ENCODE peak calls at places on chromosomes 13 and 19, in five cellular contexts. Y is A549, A is IMR-90, F is SK-N-SH, X is K562. K is an unnamed sample.

GRCh38 chr13:90233933-90234672 is 1113.4 kb upstream of the MIR17HG start:
- DNase-seq in X (no peak), Y (no peak), A (no peak), F (no peak), K (no peak)

GRCh38 chr19:44800461-44800860 is 8.4 kb upstream of the BCAM start:
- DNase-seq in A (peak; percentile 61), F (peak; percentile 89), X (peak; percentile 92), Y (peak; percentile 89), K (peak; percentile 34)

GRCh38 chr19:3771033-3771905 is 759 bp downstream of the RAX2 start:
- DNase-seq in F (peak; percentile 33), A (no peak), Y (no peak), X (no peak), K (no peak)

GRCh38 chr19:23460656-23461055 is 65.4 kb upstream of the ZNF91 start:
- DNase-seq in X (no peak), A (no peak), F (no peak), Y (no peak), K (no peak)

GRCh38 chr13:114275309-114275708 is 6.1 kb upstream of the UPF3A start:
- DNase-seq in F (no peak), X (no peak), A (no peak), Y (no peak), K (no peak)

GRCh38 chr13:43787998-43788397 is 1.2 kb upstream of the ENOX1 start:
- DNase-seq in A (peak; percentile 52), X (no peak), Y (peak; percentile 51), F (peak; percentile 49), K (no peak)

GRCh38 chr13:65594255-65594654 is 1635.9 kb downstream of the PCDH9 start:
- DNase-seq in A (peak; percentile 82), Y (no peak), F (peak; percentile 10), X (no peak), K (no peak)

GRCh38 chr13:24050292-24050711 is 110.2 kb upstream of the SPATA13 start:
- DNase-seq in X (no peak), A (peak; percentile 86), F (no peak), Y (no peak), K (no peak)

GRCh38 chr13:25971499-25972145 is 80.2 kb downstream of the SHISA2 start:
- DNase-seq in Y (no peak), F (no peak), X (no peak), A (no peak), K (no peak)

GRCh38 chr19:14248578-14249011 is 42.6 kb upstream of the ADGRL1 start:
- DNase-seq in F (peak; percentile 85), X (peak; percentile 26), A (no peak), Y (peak; percentile 22), K (no peak)

GRCh38 chr19:45166723-45167252 is 6.0 kb upstream of the NKPD1 start:
- DNase-seq in F (no peak), X (no peak), A (no peak), Y (no peak), K (no peak)

GRCh38 chr13:76836311-76836710 is 49.9 kb downstream of the KCTD12 start:
- DNase-seq in A (peak; percentile 70), X (no peak), Y (no peak), F (no peak), K (no peak)

GRCh38 chr13:41502676-41503075 is 45.3 kb downstream of the RGCC start:
- DNase-seq in Y (no peak), F (no peak), X (no peak), A (no peak), K (peak; percentile 59)

GRCh38 chr19:18741566-18742121 is 49.5 kb downstream of the COMP start:
- DNase-seq in F (no peak), Y (no peak), A (no peak), X (no peak), K (no peak)

GRCh38 chr13:83532809-83533208 is 349.5 kb downstream of the SLITRK1 start:
- DNase-seq in X (no peak), A (no peak), Y (no peak), F (no peak), K (no peak)

GRCh38 chr13:107239213-107239612 is 671.3 kb upstream of the ARGLU1 start:
- DNase-seq in Y (no peak), X (no peak), A (no peak), F (no peak), K (no peak)

GRCh38 chr19:46471116-46471733 is at the start of gene PNMA8A:
- DNase-seq in X (peak; percentile 92), Y (peak; percentile 57), A (peak; percentile 57), F (peak; percentile 97), K (no peak)

GRCh38 chr19:5719274-5719960 is 529 bp downstream of the LONP1 start:
- DNase-seq in F (no peak), X (peak; percentile 13), Y (no peak), A (peak; percentile 13), K (no peak)

GRCh38 chr13:64090311-64090710 is 2674.7 kb upstream of the PCDH20 start:
- DNase-seq in X (no peak), Y (no peak), F (no peak), A (no peak), K (no peak)

GRCh38 chr19:15379996-15380647 is 535 bp upstream of the AKAP8 start:
- DNase-seq in Y (peak; percentile 74), A (peak; percentile 11), X (peak; percentile 61), F (no peak), K (no peak)

GRCh38 chr13:105497597-105497996 is 1037.9 kb downstream of the EFNB2 start:
- DNase-seq in Y (no peak), F (no peak), A (no peak), X (no peak), K (no peak)

GRCh38 chr19:11138659-11139526 is 16.7 kb downstream of the SPC24 start:
- DNase-seq in Y (peak; percentile 87), X (peak; percentile 25), F (peak; percentile 61), A (peak; percentile 77), K (no peak)

GRCh38 chr13:92137519-92137918 is 739.1 kb downstream of the GPC5 start:
- DNase-seq in F (no peak), X (no peak), Y (no peak), A (no peak), K (no peak)

GRCh38 chr13:47455581-47455980 is 545.5 kb downstream of the SUCLA2 start:
- DNase-seq in F (peak; percentile 4), Y (no peak), X (no peak), A (no peak), K (no peak)

GRCh38 chr19:48249502-48250014 is 6.2 kb downstream of the CARD8 start:
- DNase-seq in A (no peak), F (no peak), X (no peak), Y (no peak), K (peak; percentile 78)
- TF ChIP-seq RCOR1 in A (no peak), F (no peak), X (no peak), Y (no peak), K (no peak)

GRCh38 chr13:110382229-110382628 is 75.1 kb downstream of the COL4A2 start:
- DNase-seq in Y (peak; percentile 59), X (no peak), F (no peak), A (peak; percentile 92), K (no peak)

GRCh38 chr13:110380359-110381028 is 73.4 kb downstream of the COL4A2 start:
- DNase-seq in F (no peak), X (no peak), A (peak; percentile 98), Y (peak; percentile 40), K (no peak)

GRCh38 chr13:110381029-110381360 is 73.9 kb downstream of the COL4A2 start:
- DNase-seq in F (no peak), X (no peak), A (no peak), Y (no peak), K (no peak)

GRCh38 chr13:110379905-110380341 is 72.8 kb downstream of the COL4A2 start:
- DNase-seq in F (no peak), X (no peak), A (peak; percentile 89), Y (peak; percentile 18), K (no peak)

DNA sequence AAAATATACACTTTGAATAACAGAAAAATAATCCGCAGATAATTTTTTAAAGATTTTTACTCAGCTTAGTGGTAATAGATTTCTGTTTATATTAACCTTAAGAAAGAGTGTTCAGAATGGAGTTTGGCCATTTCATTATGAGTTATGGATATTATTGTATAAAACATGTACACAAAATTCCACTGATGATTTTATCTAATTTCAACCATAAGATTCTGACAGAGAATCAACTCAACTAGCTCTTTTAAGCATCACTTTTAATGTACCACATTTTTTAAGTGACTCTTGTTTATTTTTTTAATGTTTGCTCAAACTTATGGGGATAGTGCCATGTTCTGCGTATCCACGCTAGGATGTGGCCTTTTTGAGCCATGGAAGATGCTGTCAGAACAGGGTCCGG is 75.7 kb downstream of the COL4A2 start:
- DNase-seq in Y (no peak), A (no peak), F (no peak), X (no peak), K (no peak)
- TF ChIP-seq RCOR1 in Y (no peak), A (no peak), F (no peak), X (no peak), K (no peak)

GRCh38 chr19:1073063-1073955 is 6.3 kb downstream of the ARHGAP45 start:
- DNase-seq in X (peak; percentile 58), Y (no peak), A (no peak), F (no peak), K (no peak)

GRCh38 chr19:1076046-1076386 is 9.0 kb downstream of the ARHGAP45 start:
- DNase-seq in X (no peak), F (no peak), Y (no peak), A (no peak), K (no peak)

GRCh38 chr19:1072371-1073015 is 5.5 kb downstream of the ARHGAP45 start:
- DNase-seq in F (no peak), Y (no peak), X (no peak), A (no peak), K (no peak)

GRCh38 chr19:1073956-1074511 is 7.1 kb downstream of the ARHGAP45 start:
- DNase-seq in X (no peak), F (no peak), Y (no peak), A (no peak), K (no peak)

DNA sequence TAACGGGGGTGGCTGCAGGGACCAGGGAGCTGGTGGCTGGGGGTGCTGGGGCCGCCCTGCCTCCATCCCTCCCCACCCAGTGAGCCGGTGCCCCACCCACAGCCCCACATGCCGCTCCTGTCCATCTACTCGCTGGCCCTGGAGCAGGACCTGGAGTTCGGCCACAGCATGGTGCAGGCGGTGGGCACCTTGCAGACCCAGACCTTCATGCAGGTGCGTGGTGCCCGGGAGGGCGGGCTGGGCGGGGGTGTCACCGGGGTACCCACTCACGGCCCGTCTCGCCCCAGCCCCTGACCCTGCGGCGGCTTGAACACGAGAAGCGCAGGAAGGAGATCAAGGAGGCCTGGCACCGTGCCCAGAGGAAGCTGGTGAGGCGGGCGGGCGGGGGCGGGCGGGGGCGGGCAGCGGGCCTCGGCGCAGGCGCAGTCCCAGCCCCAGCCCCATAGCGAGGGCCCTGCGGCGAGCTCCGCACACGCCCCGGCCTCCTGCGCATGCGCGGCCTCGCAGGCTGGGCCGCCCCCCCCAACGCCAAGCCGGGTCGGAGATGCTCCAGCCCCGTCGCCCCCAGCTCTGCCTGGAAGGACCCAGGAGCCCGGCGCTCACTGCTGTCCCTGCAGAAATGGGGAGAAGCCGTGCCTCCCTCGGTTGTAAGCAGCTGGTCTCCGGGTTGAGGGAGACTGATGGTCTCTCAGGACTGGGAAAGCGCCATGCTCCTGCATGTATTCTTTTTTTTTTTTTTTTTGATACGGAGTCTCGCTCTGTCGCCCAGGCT is 7.7 kb downstream of the ARHGAP45 start:
- DNase-seq in X (peak; percentile 96), Y (peak; percentile 74), A (no peak), F (peak; percentile 100), K (no peak)
- TF ChIP-seq RCOR1 in X (no peak), Y (no peak), A (no peak), F (no peak), K (no peak)

DNA sequence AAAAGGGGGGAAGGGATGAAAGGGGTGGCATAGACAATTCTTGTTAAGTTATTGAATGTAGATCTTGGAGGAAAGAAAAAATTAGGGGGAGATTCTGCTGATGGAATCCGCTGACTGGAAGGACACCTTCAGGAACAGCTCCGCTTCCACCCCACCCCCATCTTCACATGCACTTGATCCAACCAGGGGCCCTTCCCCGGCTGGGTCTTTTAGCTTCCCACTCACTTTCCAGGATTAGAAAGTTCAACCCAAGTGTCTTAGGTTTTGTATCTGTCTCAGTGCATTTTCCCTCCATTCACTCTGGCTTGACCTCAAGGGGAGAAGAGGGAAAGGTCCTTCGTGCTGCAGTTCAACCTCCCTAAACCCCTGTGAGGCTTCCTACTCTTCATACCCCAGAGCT is 141.4 kb downstream of the IRS2 start:
- DNase-seq in Y (no peak), X (no peak), A (no peak), F (no peak), K (no peak)
- TF ChIP-seq RCOR1 in Y (no peak), X (no peak), A (no peak), F (no peak), K (no peak)